ENCODE peak calls at places on chromosomes 5 and 9, in ten cellular contexts. P, E, A, U, Z, N, R, J, W and V are unnamed samples.

GRCh38 chr5:104297076-104297475 is 734.5 kb upstream of the NUDT12 start:
- DNase-seq in P (no peak), E (no peak), A (no peak), U (no peak), Z (no peak), N (no peak), R (no peak), J (no peak), W (no peak), V (no peak)

GRCh38 chr5:62212648-62213047 is 93.4 kb upstream of the KIF2A start:
- DNase-seq in P (no peak), E (no peak), A (no peak), U (no peak), Z (no peak), N (no peak), R (no peak), J (no peak), W (no peak), V (no peak)

GRCh38 chr9:91033802-91034201 is 232.2 kb downstream of the SYK start:
- DNase-seq in P (no peak), E (peak; percentile 31), A (no peak), U (peak; percentile 80), Z (no peak), N (peak; percentile 68), R (peak; percentile 43), J (peak; percentile 88), W (no peak), V (peak; percentile 23)

GRCh38 chr5:123756325-123756664 is 244.3 kb downstream of the CSNK1G3 start:
- DNase-seq in P (no peak), E (no peak), A (no peak), U (no peak), Z (no peak), N (no peak), R (no peak), J (no peak), W (no peak), V (no peak)

GRCh38 chr5:98415663-98416062 is 357.8 kb upstream of the RGMB start:
- DNase-seq in P (no peak), E (no peak), A (no peak), U (no peak), Z (no peak), N (no peak), R (no peak), J (no peak), W (peak; percentile 56), V (no peak)

GRCh38 chr5:29001666-29002065 is 1963.3 kb upstream of the CDH9 start:
- DNase-seq in P (peak; percentile 15), E (no peak), A (no peak), U (no peak), Z (no peak), N (no peak), R (no peak), J (no peak), W (no peak), V (no peak)

GRCh38 chr9:6676254-6676928 is 30.9 kb upstream of the GLDC start:
- DNase-seq in P (no peak), E (no peak), A (no peak), U (no peak), Z (no peak), N (no peak), R (no peak), J (no peak), W (no peak), V (no peak)

GRCh38 chr9:30201024-30201423 is 2183.4 kb upstream of the ACO1 start:
- DNase-seq in P (no peak), E (no peak), A (no peak), U (no peak), Z (no peak), N (no peak), R (no peak), J (no peak), W (no peak), V (no peak)

GRCh38 chr5:158874343-158874742 is 225.4 kb downstream of the EBF1 start:
- DNase-seq in P (no peak), E (no peak), A (no peak), U (no peak), Z (no peak), N (no peak), R (no peak), J (no peak), W (no peak), V (no peak)

GRCh38 chr5:10453564-10453963 is 11.9 kb downstream of the ROPN1L start:
- DNase-seq in P (peak; percentile 68), E (no peak), A (no peak), U (no peak), Z (peak; percentile 31), N (no peak), R (no peak), J (no peak), W (peak; percentile 66), V (peak; percentile 56)

GRCh38 chr9:100690438-100690837 is 112.6 kb downstream of the CAVIN4 start:
- DNase-seq in P (no peak), E (no peak), A (no peak), U (no peak), Z (no peak), N (no peak), R (no peak), J (no peak), W (no peak), V (no peak)

GRCh38 chr5:52579391-52579790 is 208.3 kb upstream of the ITGA1 start:
- DNase-seq in P (no peak), E (no peak), A (no peak), U (no peak), Z (peak; percentile 48), N (no peak), R (no peak), J (no peak), W (no peak), V (no peak)

GRCh38 chr5:1948111-1948510 is 65.4 kb upstream of the IRX4 start:
- DNase-seq in P (no peak), E (no peak), A (no peak), U (no peak), Z (no peak), N (no peak), R (no peak), J (no peak), W (no peak), V (no peak)

GRCh38 chr5:161414896-161415295 is 131.6 kb downstream of the GABRB2 start:
- DNase-seq in P (no peak), E (no peak), A (no peak), U (no peak), Z (no peak), N (no peak), R (no peak), J (no peak), W (no peak), V (no peak)

GRCh38 chr5:110751902-110752762 is 13.3 kb downstream of the SLC25A46 start:
- DNase-seq in P (no peak), E (no peak), A (no peak), U (peak; percentile 36), Z (no peak), N (no peak), R (no peak), J (peak; percentile 16), W (no peak), V (no peak)

GRCh38 chr5:32342656-32343055 is 29.9 kb upstream of the MTMR12 start:
- DNase-seq in P (no peak), E (no peak), A (no peak), U (no peak), Z (no peak), N (no peak), R (no peak), J (no peak), W (no peak), V (no peak)

GRCh38 chr5:159773062-159773924 is 143.0 kb upstream of the ADRA1B start:
- DNase-seq in P (peak; percentile 69), E (peak; percentile 49), A (peak; percentile 85), U (peak; percentile 79), Z (peak; percentile 40), N (peak; percentile 25), R (peak; percentile 91), J (peak; percentile 90), W (peak; percentile 84), V (peak; percentile 93)

GRCh38 chr9:133115604-133116345 is 5.3 kb downstream of the RALGDS start:
- DNase-seq in P (no peak), E (no peak), A (peak; percentile 82), U (no peak), Z (no peak), N (no peak), R (peak; percentile 65), J (peak; percentile 83), W (peak; percentile 46), V (no peak)

GRCh38 chr5:124457101-124457500 is 289.3 kb downstream of the ZNF608 start:
- DNase-seq in P (no peak), E (no peak), A (no peak), U (no peak), Z (no peak), N (no peak), R (no peak), J (no peak), W (no peak), V (no peak)

GRCh38 chr5:140324834-140325195 is 21.6 kb downstream of the HBEGF start:
- DNase-seq in P (no peak), E (no peak), A (no peak), U (no peak), Z (no peak), N (no peak), R (peak; percentile 86), J (no peak), W (peak; percentile 77), V (peak; percentile 62)

GRCh38 chr9:88641471-88642240 is 106.7 kb downstream of the NXNL2 start:
- DNase-seq in P (no peak), E (no peak), A (no peak), U (no peak), Z (no peak), N (no peak), R (no peak), J (no peak), W (no peak), V (peak; percentile 43)

GRCh38 chr5:32439086-32439642 is 5.4 kb downstream of the ZFR start:
- DNase-seq in P (no peak), E (no peak), A (no peak), U (no peak), Z (no peak), N (no peak), R (no peak), J (no peak), W (no peak), V (no peak)

GRCh38 chr9:109590945-109591344 is 92.8 kb upstream of the PTPN3 start:
- DNase-seq in P (no peak), E (no peak), A (no peak), U (no peak), Z (no peak), N (no peak), R (no peak), J (no peak), W (no peak), V (no peak)

GRCh38 chr5:123809594-123810172 is 297.7 kb downstream of the CSNK1G3 start:
- DNase-seq in P (no peak), E (peak; percentile 14), A (no peak), U (no peak), Z (peak; percentile 83), N (no peak), R (no peak), J (no peak), W (no peak), V (no peak)

GRCh38 chr9:93111001-93111370 is 15.0 kb downstream of the CARD19 start:
- DNase-seq in P (no peak), E (no peak), A (peak; percentile 38), U (no peak), Z (no peak), N (no peak), R (no peak), J (no peak), W (no peak), V (no peak)

GRCh38 chr9:133601746-133602145 is 7.4 kb downstream of the FAM163B start:
- DNase-seq in P (no peak), E (no peak), A (no peak), U (no peak), Z (no peak), N (no peak), R (peak; percentile 60), J (no peak), W (no peak), V (no peak)

GRCh38 chr9:84856181-84856632 is 186.7 kb downstream of the NTRK2 start:
- DNase-seq in P (no peak), E (no peak), A (no peak), U (no peak), Z (no peak), N (no peak), R (no peak), J (no peak), W (peak; percentile 76), V (peak; percentile 19)

GRCh38 chr5:78761831-78762230 is 113.3 kb upstream of the LHFPL2 start:
- DNase-seq in P (no peak), E (no peak), A (no peak), U (no peak), Z (no peak), N (no peak), R (no peak), J (no peak), W (no peak), V (no peak)